ENCODE peak calls at places on chromosomes 12 and 14, in four cellular contexts. Q, N, H and K are unnamed samples.

GRCh38 chr12:52643233-52644077 is 8.6 kb downstream of the KRT2 start:
- DNase-seq in Q (no peak), N (no peak), H (no peak), K (no peak)

GRCh38 chr12:60230103-60230502 is 634.3 kb downstream of the SLC16A7 start:
- DNase-seq in Q (no peak), N (no peak), H (no peak), K (no peak)

GRCh38 chr14:104784846-104785707 is 10.5 kb downstream of the AKT1 start:
- DNase-seq in Q (no peak), N (no peak), H (no peak), K (no peak)

GRCh38 chr12:123267991-123268843 is 3.4 kb downstream of the CDK2AP1 start:
- DNase-seq in Q (no peak), N (no peak), H (no peak), K (no peak)

GRCh38 chr14:93643676-93644075 is 144.6 kb downstream of the PRIMA1 start:
- DNase-seq in Q (no peak), N (no peak), H (no peak), K (no peak)

GRCh38 chr14:105107351-105107750 is 42.1 kb upstream of the GPR132 start:
- DNase-seq in Q (no peak), N (no peak), H (no peak), K (no peak)

GRCh38 chr14:24259282-24260025 is 3.5 kb downstream of the TGM1 start:
- DNase-seq in Q (no peak), N (no peak), H (peak; percentile 14), K (no peak)

GRCh38 chr12:102297412-102297811 is 99.8 kb upstream of the PMCH start:
- DNase-seq in Q (no peak), N (no peak), H (no peak), K (no peak)

GRCh38 chr12:132558861-132559623 is 51.3 kb downstream of the LRCOL1 start:
- DNase-seq in Q (no peak), N (no peak), H (no peak), K (no peak)

GRCh38 chr12:76964784-76965571 is 86.2 kb upstream of the CSRP2 start:
- DNase-seq in Q (no peak), N (no peak), H (no peak), K (no peak)

GRCh38 chr12:25377475-25378179 is 126.9 kb upstream of the KRAS start:
- DNase-seq in Q (no peak), N (no peak), H (no peak), K (no peak)

GRCh38 chr12:74538491-74539258 is 1.0 kb downstream of the ATXN7L3B start:
- DNase-seq in Q (no peak), N (no peak), H (peak; percentile 9), K (peak; percentile 6)

GRCh38 chr14:44494125-44494524 is 13.0 kb downstream of the FSCB start:
- DNase-seq in Q (no peak), N (no peak), H (no peak), K (no peak)

GRCh38 chr14:52692248-52692962 is 3.0 kb downstream of the ERO1A start:
- DNase-seq in Q (no peak), N (no peak), H (no peak), K (no peak)

GRCh38 chr12:107423531-107423930 is 262.1 kb upstream of the PWP1 start:
- DNase-seq in Q (no peak), N (no peak), H (no peak), K (no peak)

GRCh38 chr12:113244015-113244983 is 23.0 kb downstream of the TPCN1 start:
- DNase-seq in Q (no peak), N (no peak), H (no peak), K (no peak)

GRCh38 chr14:91372680-91373495 is 44.7 kb downstream of the CCDC88C start:
- DNase-seq in Q (no peak), N (no peak), H (no peak), K (no peak)

GRCh38 chr12:116924558-116925453 is 14.1 kb downstream of the FBXW8 start:
- DNase-seq in Q (peak; percentile 51), N (peak; percentile 58), H (no peak), K (no peak)

GRCh38 chr12:84508943-84509342 is 403.7 kb downstream of the SLC6A15 start:
- DNase-seq in Q (no peak), N (no peak), H (no peak), K (no peak)

GRCh38 chr14:100103261-100104005 is 38.2 kb downstream of the EVL start:
- DNase-seq in Q (no peak), N (no peak), H (no peak), K (no peak)

GRCh38 chr12:88842314-88842713 is 262.0 kb upstream of the KITLG start:
- DNase-seq in Q (no peak), N (no peak), H (no peak), K (no peak)

GRCh38 chr14:75519826-75520692 is 2.2 kb upstream of the BATF start:
- DNase-seq in Q (no peak), N (no peak), H (no peak), K (no peak)

GRCh38 chr12:41663487-41664258 is 475.6 kb downstream of the PDZRN4 start:
- DNase-seq in Q (peak; percentile 28), N (no peak), H (no peak), K (peak; percentile 46)

GRCh38 chr14:37172024-37172869 is at the start of gene SLC25A21:
- DNase-seq in Q (peak; percentile 85), N (no peak), H (peak; percentile 51), K (peak; percentile 85)

GRCh38 chr12:58711968-58712367 is 208.3 kb downstream of the LRIG3 start:
- DNase-seq in Q (no peak), N (no peak), H (no peak), K (no peak)

GRCh38 chr12:56332512-56333196 is 1.1 kb downstream of the PAN2 start:
- DNase-seq in Q (no peak), N (no peak), H (no peak), K (no peak)

GRCh38 chr12:73383584-73384229 is 1111.5 kb downstream of the TRHDE start:
- DNase-seq in Q (peak; percentile 16), N (no peak), H (no peak), K (no peak)

GRCh38 chr12:107610030-107610859 is 75.4 kb upstream of the PWP1 start:
- DNase-seq in Q (peak; percentile 12), N (no peak), H (peak; percentile 20), K (peak; percentile 43)

GRCh38 chr14:61648377-61648776 is 46.9 kb upstream of the HIF1A start:
- DNase-seq in Q (no peak), N (no peak), H (no peak), K (no peak)

GRCh38 chr14:55889124-55889523 is 229.1 kb upstream of the PELI2 start:
- DNase-seq in Q (no peak), N (no peak), H (no peak), K (no peak)

GRCh38 chr14:99768381-99768780 is 24.8 kb upstream of the EML1 start:
- DNase-seq in Q (no peak), N (no peak), H (no peak), K (no peak)

GRCh38 chr14:32224731-32225377 is 21.8 kb upstream of the RNU6-8 start:
- DNase-seq in Q (peak; percentile 68), N (no peak), H (peak; percentile 28), K (peak; percentile 69)

GRCh38 chr12:43066471-43066870 is 476.9 kb upstream of the PRICKLE1 start:
- DNase-seq in Q (no peak), N (no peak), H (no peak), K (no peak)

GRCh38 chr12:80101126-80101525 is 1.8 kb downstream of the OTOGL start:
- DNase-seq in Q (no peak), N (no peak), H (no peak), K (no peak)

DNA sequence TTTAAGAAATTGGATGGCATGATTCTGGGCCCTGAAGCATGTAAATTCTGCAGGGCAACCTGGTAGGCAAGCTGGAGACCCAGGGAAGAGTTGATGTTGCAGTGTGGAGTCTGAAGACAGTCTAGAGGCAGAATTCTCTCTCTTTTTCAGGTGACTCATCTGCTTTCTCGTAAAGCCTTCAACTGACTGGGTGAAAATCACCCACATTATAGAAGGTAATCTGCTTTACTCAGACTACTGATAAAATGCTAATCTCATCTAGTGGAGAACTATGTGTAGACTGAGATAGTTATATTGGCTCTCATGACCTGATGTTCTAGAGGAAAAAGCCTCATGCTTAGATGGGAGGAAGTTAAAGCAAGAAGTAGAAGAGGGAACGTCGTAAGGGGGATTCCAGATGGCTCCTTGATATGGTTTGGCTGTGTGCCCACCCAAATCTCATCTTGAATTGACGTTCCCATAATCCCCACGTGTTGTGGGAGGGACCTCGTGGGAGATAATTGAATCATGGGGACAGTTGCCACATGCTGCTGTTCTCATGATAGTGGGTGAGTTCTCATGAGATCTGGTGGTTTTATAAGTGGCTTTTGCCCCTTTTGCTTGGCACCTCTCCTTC is 723.8 kb downstream of the BCL11B start:
- DNase-seq in Q (no peak), N (no peak), H (no peak), K (no peak)
- TF ChIP-seq FOXK2 in Q (no peak), N (no peak), H (no peak), K (no peak)

GRCh38 chr12:93913845-93914244 is 234.5 kb upstream of the PLXNC1 start:
- DNase-seq in Q (no peak), N (no peak), H (no peak), K (no peak)
- TF ChIP-seq FOXK2 in Q (no peak), N (no peak), H (no peak), K (no peak)

GRCh38 chr14:106506901-106507305 is 980.5 kb downstream of the TMEM121 start:
- DNase-seq in Q (no peak), N (no peak), H (no peak), K (no peak)
- TF ChIP-seq FOXK2 in Q (no peak), N (no peak), H (no peak), K (no peak)

DNA sequence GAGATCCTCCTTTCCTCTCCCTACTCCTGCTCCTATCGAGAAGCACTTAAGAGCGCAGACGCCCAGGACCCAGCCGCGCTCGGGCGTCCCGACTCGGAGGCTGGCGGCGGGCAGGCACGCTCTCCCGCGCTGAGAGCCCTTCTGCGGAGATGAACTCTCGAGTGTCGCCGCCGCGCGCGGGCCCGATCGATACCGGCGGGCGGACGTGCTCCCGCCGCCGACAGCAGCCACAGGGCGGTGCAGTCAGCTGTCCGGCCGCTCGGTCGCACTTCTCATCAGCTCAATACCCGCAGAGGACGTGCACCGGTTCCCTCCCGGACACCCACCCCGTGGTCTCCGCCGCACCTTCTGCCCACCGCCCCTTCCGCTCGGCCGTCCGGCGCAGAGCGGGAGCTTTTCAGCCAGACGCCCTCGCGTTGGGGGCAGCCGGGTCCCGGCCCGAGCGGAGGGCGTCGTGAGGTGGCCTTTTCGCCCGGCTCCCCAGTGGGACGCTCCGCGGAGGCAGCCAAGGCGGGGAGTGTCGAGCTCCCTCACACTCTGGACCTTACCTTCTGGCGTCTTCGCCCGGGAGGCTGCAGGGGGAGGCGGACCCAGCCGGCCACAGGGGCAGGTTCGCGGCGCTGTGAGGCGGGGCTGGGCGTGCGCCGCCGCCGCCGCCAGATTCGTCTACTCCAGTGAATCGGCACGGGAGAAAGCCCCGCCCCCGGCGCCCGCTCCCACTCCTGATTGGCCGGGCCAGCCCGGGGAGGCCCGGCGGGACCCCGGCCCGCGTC is 421 bp upstream of the INSM2 start:
- DNase-seq in Q (peak; percentile 70), N (no peak), H (peak; percentile 69), K (peak; percentile 84)
- TF ChIP-seq FOXK2 in Q (no peak), N (no peak), H (no peak), K (no peak)